ENCODE peak calls at places on chromosomes 2 and 18, in nine cellular contexts. H, U, G, D, B, W, Y, E and L are unnamed samples.

GRCh38 chr2:201966691-201967388 is 66.8 kb upstream of the FZD7 start:
- DNase-seq in H (no peak), W (peak), D (no peak), U (no peak), E (no peak), B (no peak), G (no peak), Y (no peak), L (no peak)

GRCh38 chr2:237253046-237253723 is 160.8 kb downstream of the COL6A3 start:
- DNase-seq in Y (peak), D (peak), E (no peak), U (no peak), W (no peak), G (no peak), H (no peak), B (peak), L (no peak)

GRCh38 chr2:83874066-83874465 is 585.0 kb downstream of the SUCLG1 start:
- DNase-seq in E (no peak), B (no peak), W (no peak), G (no peak), H (no peak), U (no peak), Y (no peak), D (no peak), L (no peak)

GRCh38 chr2:150586858-150587257 is 99.4 kb upstream of the RND3 start:
- DNase-seq in U (no peak), E (no peak), D (peak), B (peak), W (no peak), H (no peak), Y (peak), G (no peak), L (no peak)

GRCh38 chr18:10400534-10400933 is 53.9 kb upstream of the APCDD1 start:
- DNase-seq in W (no peak), B (no peak), U (no peak), Y (no peak), H (no peak), E (no peak), G (no peak), D (no peak), L (no peak)

GRCh38 chr2:168050377-168050776 is 197.0 kb downstream of the STK39 start:
- DNase-seq in H (no peak), W (no peak), U (no peak), Y (no peak), E (no peak), G (no peak), B (no peak), D (no peak), L (no peak)

GRCh38 chr2:123532999-123533398 is 492.1 kb upstream of the CNTNAP5 start:
- DNase-seq in B (no peak), H (no peak), E (no peak), D (no peak), Y (no peak), G (no peak), U (no peak), W (no peak), L (no peak)

GRCh38 chr2:113901943-113902342 is 12.1 kb downstream of the ACTR3 start:
- DNase-seq in E (no peak), B (no peak), D (no peak), G (no peak), Y (no peak), U (no peak), W (no peak), H (no peak), L (no peak)

GRCh38 chr18:22344908-22345670 is 72.6 kb downstream of the CTAGE1 start:
- DNase-seq in G (no peak), W (no peak), Y (no peak), B (no peak), U (peak), D (no peak), E (no peak), H (no peak), L (no peak)

GRCh38 chr2:75199428-75200011 is at the start of gene TACR1:
- DNase-seq in E (peak), W (peak), D (peak), H (no peak), U (peak), B (peak), Y (peak), G (peak), L (peak)

GRCh38 chr2:45072064-45072861 is 63.0 kb upstream of the SIX2 start:
- DNase-seq in B (no peak), W (no peak), G (no peak), D (no peak), Y (no peak), U (no peak), H (peak), E (no peak), L (no peak)

GRCh38 chr2:57981369-57981768 is 65.2 kb upstream of the VRK2 start:
- DNase-seq in H (no peak), B (peak), D (peak), G (peak), Y (peak), W (no peak), E (no peak), U (no peak), L (no peak)

GRCh38 chr18:54734059-54734458 is 94.2 kb upstream of the RAB27B start:
- DNase-seq in Y (peak), H (no peak), B (peak), U (no peak), G (peak), W (no peak), D (peak), E (no peak), L (no peak)

GRCh38 chr2:176758426-176758825 is 454.2 kb upstream of the HNRNPA3 start:
- DNase-seq in G (no peak), Y (no peak), W (no peak), D (no peak), U (no peak), B (no peak), E (no peak), H (no peak), L (no peak)

GRCh38 chr18:67463829-67464228 is 52.7 kb downstream of the DSEL start:
- DNase-seq in H (no peak), D (no peak), G (no peak), B (no peak), U (no peak), Y (peak), W (no peak), E (no peak), L (no peak)

GRCh38 chr2:136389809-136390208 is 271.9 kb upstream of the CXCR4 start:
- DNase-seq in G (no peak), E (no peak), H (no peak), D (no peak), B (no peak), Y (no peak), W (no peak), U (no peak), L (no peak)

GRCh38 chr18:13725566-13726227 is 661 bp downstream of the FAM210A start:
- DNase-seq in U (peak), B (peak), E (no peak), D (no peak), Y (peak), H (no peak), W (no peak), G (no peak), L (no peak)

GRCh38 chr2:110876167-110876999 is 144.0 kb downstream of the ACOXL start:
- DNase-seq in D (no peak), Y (no peak), G (no peak), E (no peak), B (no peak), U (no peak), H (no peak), W (no peak), L (no peak)

GRCh38 chr2:147374410-147374811 is 470.4 kb upstream of the ACVR2A start:
- DNase-seq in W (no peak), G (peak), Y (no peak), U (no peak), E (no peak), D (peak), B (peak), H (no peak), L (no peak)

GRCh38 chr2:215969131-215969841 is 44.1 kb downstream of the MREG start:
- DNase-seq in Y (no peak), B (peak), U (no peak), E (no peak), H (no peak), D (peak), G (peak), W (no peak), L (no peak)

GRCh38 chr18:74179623-74180199 is 31.4 kb downstream of the TIMM21 start:
- DNase-seq in W (no peak), H (no peak), B (no peak), Y (no peak), U (no peak), D (no peak), G (no peak), E (no peak), L (no peak)

GRCh38 chr2:149002378-149002890 is 36.1 kb upstream of the LYPD6B start:
- DNase-seq in W (no peak), H (no peak), Y (no peak), G (no peak), B (no peak), D (no peak), E (no peak), U (no peak), L (no peak)

GRCh38 chr18:35236964-35237363 is 3.9 kb upstream of the ZNF397 start:
- DNase-seq in G (no peak), W (no peak), Y (no peak), D (no peak), H (no peak), U (no peak), E (no peak), B (no peak), L (no peak)

GRCh38 chr2:45049937-45050336 is 40.7 kb upstream of the SIX2 start:
- DNase-seq in B (no peak), E (no peak), D (no peak), Y (no peak), G (no peak), H (no peak), U (no peak), W (no peak), L (no peak)

GRCh38 chr2:88481937-88482336 is 29.4 kb upstream of the FOXI3 start:
- DNase-seq in D (peak), H (no peak), W (no peak), Y (peak), E (no peak), U (no peak), G (no peak), B (no peak), L (no peak)

GRCh38 chr18:8081267-8081666 is 514.2 kb downstream of the PTPRM start:
- DNase-seq in U (no peak), G (no peak), H (no peak), E (no peak), B (no peak), Y (no peak), W (no peak), D (no peak), L (no peak)

GRCh38 chr2:208183937-208184336 is 5.9 kb downstream of the C2orf80 start:
- DNase-seq in B (no peak), E (no peak), D (no peak), H (no peak), U (no peak), G (no peak), W (no peak), Y (no peak), L (no peak)

GRCh38 chr18:46199515-46200147 is 95.4 kb downstream of the HAUS1 start:
- DNase-seq in H (no peak), G (peak), B (peak), D (peak), E (no peak), U (no peak), Y (peak), W (no peak), L (no peak)

GRCh38 chr18:5543854-5544389 is at the start of gene EPB41L3:
- DNase-seq in E (peak), W (peak), B (peak), Y (no peak), G (no peak), U (peak), D (peak), H (peak), L (peak)

GRCh38 chr2:127575941-127576432 is 40.5 kb downstream of the MYO7B start:
- DNase-seq in E (peak), H (no peak), B (peak), G (no peak), W (no peak), D (no peak), Y (no peak), U (no peak), L (no peak)

GRCh38 chr18:64851796-64852195 is 702.9 kb upstream of the LINC00305 start:
- DNase-seq in D (peak), W (no peak), Y (peak), E (no peak), U (no peak), G (no peak), B (no peak), H (no peak), L (no peak)

GRCh38 chr2:8310557-8311455 is 371.1 kb upstream of the ID2 start:
- DNase-seq in Y (no peak), G (no peak), E (no peak), D (no peak), H (peak), W (peak), B (no peak), U (no peak), L (no peak)

GRCh38 chr2:127008265-127008664 is 98.7 kb downstream of the BIN1 start:
- DNase-seq in U (no peak), B (no peak), W (no peak), D (no peak), H (no peak), E (no peak), G (no peak), Y (no peak), L (no peak)

GRCh38 chr2:237264480-237265219 is 149.3 kb downstream of the COL6A3 start:
- DNase-seq in E (no peak), U (no peak), W (no peak), Y (no peak), D (peak), G (peak), B (peak), H (no peak), L (no peak)

GRCh38 chr2:60549250-60550150 is 4.0 kb downstream of the BCL11A start:
- DNase-seq in U (peak), Y (no peak), G (no peak), D (peak), H (no peak), W (peak), E (peak), B (peak), L (no peak)
- H3K4me3 ChIP-seq in U (peak), Y (peak), G (peak), D (peak), H (peak), W (peak), E (peak), B (peak), L (peak)

GRCh38 chr2:197502685-197503084 is 2.5 kb downstream of the HSPE1 start:
- DNase-seq in H (no peak), B (no peak), Y (no peak), W (no peak), E (no peak), G (no peak), U (no peak), D (no peak), L (no peak)
- H3K4me3 ChIP-seq in H (no peak), B (no peak), Y (peak), W (no peak), E (no peak), G (no peak), U (no peak), D (no peak), L (no peak)

DNA sequence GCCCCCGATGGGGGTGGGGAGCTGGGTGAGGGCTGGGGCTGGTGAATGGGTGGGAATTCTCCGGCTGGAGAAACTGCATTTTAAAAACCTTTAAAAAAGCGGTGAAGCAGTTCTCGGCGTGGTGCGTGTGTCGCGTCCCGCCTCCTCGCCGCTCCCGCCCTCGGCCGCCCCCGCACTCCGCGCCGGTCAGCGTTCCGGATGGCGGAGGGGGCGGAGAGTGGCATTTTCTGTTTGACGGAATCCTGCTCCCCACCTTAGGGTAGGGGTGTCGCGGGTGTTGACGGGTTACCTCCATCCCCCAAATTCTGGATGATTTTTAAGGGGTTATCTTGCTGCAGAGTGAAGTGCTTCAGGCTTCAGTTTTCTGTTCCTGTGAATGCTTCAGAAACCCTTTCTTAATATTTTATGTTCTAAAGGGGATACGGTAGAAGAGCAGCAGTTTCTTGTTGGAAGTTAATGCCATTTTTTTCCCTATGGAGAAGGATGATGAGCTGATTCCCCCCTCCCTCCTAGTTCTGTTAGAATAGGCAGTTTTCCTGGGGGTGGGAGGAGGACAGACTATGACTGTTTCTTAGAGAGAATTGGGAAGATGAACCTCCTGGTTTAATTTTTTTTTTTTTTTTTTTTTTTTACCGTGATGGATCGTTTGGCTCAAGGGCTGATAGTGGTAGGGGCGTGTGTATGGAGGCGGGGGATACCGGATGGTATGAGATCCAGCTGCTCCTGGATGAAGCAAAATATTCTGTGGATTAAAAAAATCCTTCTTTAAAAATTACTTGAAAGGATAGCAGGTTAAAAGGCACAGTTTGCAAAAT is 748 bp downstream of the ABI2 start:
- DNase-seq in D (peak), Y (peak), B (peak), H (no peak), W (peak), U (peak), E (peak), G (no peak), L (peak)
- H3K4me3 ChIP-seq in D (peak), Y (peak), B (peak), H (peak), W (peak), U (peak), E (peak), G (peak), L (peak)

GRCh38 chr2:231672617-231673347 is 35.5 kb upstream of the PTMA start:
- DNase-seq in B (peak), Y (peak), E (no peak), G (no peak), D (peak), H (peak), W (peak), U (peak), L (peak)
- H3K4me3 ChIP-seq in B (no peak), Y (peak), E (no peak), G (no peak), D (no peak), H (no peak), W (peak), U (peak), L (peak)